ENCODE peak calls at places on chromosomes 7 and 10, in five cellular contexts. Q, Y, B, C and W are unnamed samples.

GRCh38 chr10:114538544-114538906 is 119.5 kb downstream of the ABLIM1 start:
- DNase-seq in Q (no peak), Y (no peak), B (peak), C (no peak), W (no peak)

GRCh38 chr10:104351067-104351681 is 2.5 kb upstream of the CFAP58 start:
- DNase-seq in Q (no peak), Y (no peak), B (no peak), C (no peak), W (no peak)

GRCh38 chr7:143380646-143381426 is at the start of gene ZYX:
- DNase-seq in Q (peak), Y (peak), B (peak), C (peak), W (no peak)

GRCh38 chr10:34116220-34116623 is 698.9 kb downstream of the PARD3 start:
- DNase-seq in Q (no peak), Y (no peak), B (no peak), C (peak), W (no peak)

GRCh38 chr10:25294032-25294926 is 119.5 kb downstream of the GPR158 start:
- DNase-seq in Q (no peak), Y (peak), B (no peak), C (peak), W (no peak)

GRCh38 chr10:106973716-106974115 is 190.8 kb downstream of the SORCS1 start:
- DNase-seq in Q (no peak), Y (no peak), B (no peak), C (no peak), W (no peak)

GRCh38 chr7:96671854-96672253 is 37.8 kb downstream of the SEM1 start:
- DNase-seq in Q (no peak), Y (no peak), B (no peak), C (no peak), W (no peak)

GRCh38 chr7:30674876-30675275 is 7.4 kb downstream of the CRHR2 start:
- DNase-seq in Q (no peak), Y (no peak), B (no peak), C (no peak), W (no peak)

GRCh38 chr10:86366033-86366901 is at the start of gene GRID1:
- DNase-seq in Q (no peak), Y (no peak), B (peak), C (no peak), W (no peak)

GRCh38 chr7:6359021-6359420 is 86.6 kb upstream of the CYTH3 start:
- DNase-seq in Q (no peak), Y (no peak), B (no peak), C (no peak), W (no peak)

GRCh38 chr7:77327932-77328628 is 88.1 kb downstream of the GSAP start:
- DNase-seq in Q (no peak), Y (no peak), B (no peak), C (no peak), W (no peak)

GRCh38 chr10:132368881-132369635 is 27.9 kb upstream of the PWWP2B start:
- DNase-seq in Q (no peak), Y (no peak), B (no peak), C (no peak), W (no peak)

GRCh38 chr7:140672382-140673062 is at the start of gene ADCK2:
- DNase-seq in Q (no peak), Y (no peak), B (peak), C (no peak), W (no peak)

GRCh38 chr10:28906011-28906411 is 228.7 kb downstream of the BAMBI start:
- DNase-seq in Q (no peak), Y (no peak), B (no peak), C (no peak), W (no peak)

GRCh38 chr10:121952226-121952625 is 22.8 kb downstream of the NSMCE4A start:
- DNase-seq in Q (no peak), Y (no peak), B (no peak), C (no peak), W (no peak)

GRCh38 chr7:44163591-44163990 is 22.5 kb upstream of the MYL7 start:
- DNase-seq in Q (no peak), Y (no peak), B (no peak), C (no peak), W (no peak)

GRCh38 chr7:114825423-114825951 is 96.4 kb upstream of the MDFIC start:
- DNase-seq in Q (no peak), Y (no peak), B (peak), C (no peak), W (no peak)

DNA sequence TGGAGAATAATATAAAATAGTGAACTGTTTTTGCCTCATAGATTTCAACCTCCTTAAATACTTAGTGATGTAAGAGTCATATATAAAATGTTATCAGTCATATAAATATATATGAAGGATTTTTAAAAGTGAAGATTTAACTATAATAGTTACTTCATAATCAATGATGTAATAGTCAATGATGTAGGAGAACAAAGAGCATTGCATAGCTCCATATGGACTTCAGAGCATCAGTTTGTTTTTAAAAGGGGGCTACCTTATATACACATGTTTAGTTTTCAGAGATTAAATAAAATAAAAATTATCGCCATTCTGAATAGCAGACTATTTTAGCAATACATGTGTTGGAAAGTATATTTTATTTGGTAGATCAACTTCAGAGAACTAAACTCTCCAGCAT is 29.1 kb upstream of the EPC1 start:
- DNase-seq in Q (no peak), Y (no peak), B (no peak), C (no peak), W (no peak)
- TF ChIP-seq POLR2AphosphoS5 in Q (no peak), Y (no peak), B (no peak), C (no peak), W (no peak)

GRCh38 chr10:127196955-127197432 is 603 bp upstream of the INSYN2A start:
- DNase-seq in Q (no peak), Y (no peak), B (no peak), C (no peak), W (no peak)

GRCh38 chr10:127194598-127194997 is 1.8 kb downstream of the INSYN2A start:
- DNase-seq in Q (no peak), Y (no peak), B (no peak), C (no peak), W (no peak)

GRCh38 chr10:127195571-127196226 is 692 bp downstream of the INSYN2A start:
- DNase-seq in Q (no peak), Y (no peak), B (peak), C (no peak), W (no peak)

GRCh38 chr10:127196227-127196954 is at the start of gene INSYN2A:
- DNase-seq in Q (no peak), Y (no peak), B (peak), C (no peak), W (no peak)

GRCh38 chr10:127195041-127195506 is 1.3 kb downstream of the INSYN2A start:
- DNase-seq in Q (no peak), Y (no peak), B (peak), C (no peak), W (no peak)
- TF ChIP-seq EZH2 in Q (no peak), Y (no peak), B (no peak), C (no peak), W (no peak)

DNA sequence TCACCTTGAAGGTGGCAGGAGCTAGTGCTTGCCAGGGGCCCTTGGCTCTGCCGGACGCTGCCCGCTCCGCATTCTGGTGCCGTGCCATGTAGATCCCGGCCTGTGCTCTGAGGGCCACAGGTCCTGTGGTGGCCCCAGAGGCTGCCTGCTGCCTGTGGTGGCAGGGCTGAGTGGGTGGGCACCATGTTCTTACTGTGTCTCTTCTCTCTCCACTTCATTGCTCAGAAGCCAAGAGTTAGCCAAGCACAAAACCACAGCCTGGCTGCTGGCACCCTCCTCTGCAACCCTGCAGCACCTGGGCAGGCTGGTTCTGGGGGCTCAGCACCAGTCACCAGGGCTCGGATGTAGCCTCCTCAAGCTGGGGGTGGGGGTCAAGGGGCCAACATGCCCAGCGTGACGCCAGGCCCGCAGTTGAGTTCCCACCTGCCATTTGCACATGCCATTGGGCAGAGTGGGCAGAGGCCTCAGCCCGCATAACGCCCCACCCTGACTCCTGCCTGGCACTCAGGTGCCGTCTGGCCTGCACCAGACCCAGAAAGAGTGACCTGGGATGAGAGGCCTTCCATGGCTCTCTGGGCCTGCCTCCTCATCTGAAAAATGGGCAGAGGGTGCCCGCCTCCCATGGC is 16.3 kb downstream of the ZMIZ1 start:
- DNase-seq in Q (no peak), Y (no peak), B (no peak), C (no peak), W (no peak)
- TF ChIP-seq POLR2AphosphoS5 in Q (no peak), Y (no peak), B (no peak), C (no peak), W (no peak)

GRCh38 chr10:79392020-79392398 is 44.7 kb downstream of the PPIF start:
- DNase-seq in Q (no peak), Y (no peak), B (no peak), C (no peak), W (no peak)
- TF ChIP-seq EZH2 in Q (no peak), Y (no peak), B (no peak), C (no peak), W (no peak)

GRCh38 chr7:156975620-156976019 is 26.1 kb downstream of the NOM1 start:
- DNase-seq in Q (no peak), Y (no peak), B (no peak), C (no peak), W (no peak)

GRCh38 chr7:156984209-156984891 is 26.1 kb downstream of the MNX1 start:
- DNase-seq in Q (no peak), Y (no peak), B (no peak), C (no peak), W (no peak)

GRCh38 chr7:156985101-156985967 is 25.1 kb downstream of the MNX1 start:
- DNase-seq in Q (no peak), Y (no peak), B (no peak), C (no peak), W (no peak)

GRCh38 chr7:156979007-156979606 is 29.6 kb downstream of the NOM1 start:
- DNase-seq in Q (no peak), Y (no peak), B (no peak), C (no peak), W (no peak)

GRCh38 chr7:156979711-156980110 is 30.2 kb downstream of the NOM1 start:
- DNase-seq in Q (no peak), Y (no peak), B (no peak), C (no peak), W (no peak)
- TF ChIP-seq POLR2AphosphoS5 in Q (no peak), Y (no peak), B (no peak), C (no peak), W (no peak)

GRCh38 chr7:1234049-1234691 is 1.5 kb downstream of the UNCX start:
- DNase-seq in Q (no peak), Y (no peak), B (peak), C (no peak), W (no peak)

GRCh38 chr7:1236132-1236655 is 3.5 kb downstream of the UNCX start:
- DNase-seq in Q (no peak), Y (no peak), B (peak), C (peak), W (no peak)

GRCh38 chr7:1234794-1235500 is 2.3 kb downstream of the UNCX start:
- DNase-seq in Q (no peak), Y (no peak), B (peak), C (no peak), W (no peak)

GRCh38 chr7:1236831-1237701 is 4.4 kb downstream of the UNCX start:
- DNase-seq in Q (no peak), Y (no peak), B (peak), C (no peak), W (no peak)

DNA sequence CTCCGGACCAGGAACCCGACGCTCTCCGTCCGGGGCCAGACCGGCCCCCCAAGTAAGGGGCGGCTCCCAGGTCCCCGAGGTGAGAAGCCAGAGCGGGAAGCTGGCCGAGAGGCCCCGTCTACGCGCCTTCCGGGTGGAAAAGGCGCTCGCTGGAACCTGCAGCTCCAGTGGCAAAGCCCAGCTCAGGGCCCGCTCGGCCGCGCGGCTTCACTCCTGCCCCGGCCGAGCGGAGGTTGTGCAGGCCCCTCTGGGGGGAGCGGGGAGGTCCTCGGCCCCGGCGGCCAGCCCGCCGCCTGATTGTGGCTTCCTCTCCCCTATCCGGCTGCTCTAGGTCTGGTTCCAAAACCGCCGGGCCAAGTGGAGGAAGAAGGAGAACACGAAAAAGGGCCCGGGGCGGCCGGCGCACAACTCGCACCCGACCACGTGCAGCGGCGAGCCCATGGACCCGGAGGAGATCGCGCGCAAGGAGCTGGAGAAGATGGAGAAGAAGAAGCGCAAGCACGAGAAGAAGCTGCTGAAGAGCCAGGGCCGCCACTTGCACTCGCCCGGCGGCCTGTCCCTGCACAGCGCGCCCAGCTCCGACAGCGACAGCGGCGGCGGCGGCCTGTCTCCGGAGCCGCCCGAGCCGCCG is 2.9 kb downstream of the UNCX start:
- DNase-seq in Q (no peak), Y (no peak), B (peak), C (no peak), W (no peak)
- TF ChIP-seq EZH2 in Q (no peak), Y (no peak), B (peak), C (peak), W (no peak)

GRCh38 chr7:149873074-149873967 is 448 bp upstream of the ATP6V0E2 start:
- DNase-seq in Q (peak), Y (peak), B (peak), C (peak), W (no peak)
- TF ChIP-seq POLR2AphosphoS5 in Q (no peak), Y (no peak), B (no peak), C (no peak), W (no peak)